ENCODE peak calls at places on chromosomes 12 and 14, in six cellular contexts. S is IMR-90; E is CD8-positive, alpha-beta T cell; G is fibroblast of lung; A is SK-N-SH; C is cardiac muscle cell. V is an unnamed sample.

GRCh38 chr12:30989754-30990153 is 63.2 kb downstream of the TSPAN11 start:
- DNase-seq in S (no peak), E (no peak), G (no peak), A (peak), C (peak), V (peak)

GRCh38 chr12:56115329-56115728 is 1.1 kb upstream of the RPL41 start:
- DNase-seq in S (peak), E (no peak), G (peak), A (no peak), C (no peak), V (peak)

GRCh38 chr14:61476737-61477410 is 155.5 kb downstream of the PRKCH start:
- DNase-seq in S (peak), E (peak), G (peak), A (peak), C (no peak), V (peak)

GRCh38 chr12:92581579-92581978 is 121.2 kb upstream of the PLEKHG7 start:
- DNase-seq in S (no peak), E (no peak), G (peak), A (no peak), C (no peak), V (no peak)

GRCh38 chr12:64572241-64572640 is 38.1 kb upstream of the RASSF3 start:
- DNase-seq in S (no peak), E (no peak), G (no peak), A (no peak), C (no peak), V (no peak)

GRCh38 chr14:73795974-73796373 is 55.7 kb upstream of the PTGR2 start:
- DNase-seq in S (peak), E (no peak), G (peak), A (no peak), C (no peak), V (peak)

GRCh38 chr12:112854344-112854743 is 52.4 kb upstream of the OAS1 start:
- DNase-seq in S (no peak), E (no peak), G (no peak), A (no peak), C (no peak), V (no peak)

GRCh38 chr12:88182431-88182830 is 40.3 kb downstream of the TMTC3 start:
- DNase-seq in S (no peak), E (no peak), G (no peak), A (no peak), C (no peak), V (no peak)

GRCh38 chr12:70692681-70693288 is 55.6 kb upstream of the PTPRB start:
- DNase-seq in S (peak), E (no peak), G (peak), A (peak), C (peak), V (peak)

GRCh38 chr12:19597304-19598066 is 158.2 kb downstream of the AEBP2 start:
- DNase-seq in S (no peak), E (no peak), G (no peak), A (no peak), C (no peak), V (no peak)

GRCh38 chr14:69475194-69475818 is 9.2 kb upstream of the PLEKHD1 start:
- DNase-seq in S (peak), E (no peak), G (peak), A (peak), C (peak), V (peak)

GRCh38 chr14:19800282-19801117 is 3.1 kb upstream of the OR4N2 start:
- DNase-seq in S (no peak), E (no peak), G (no peak), A (no peak), C (no peak), V (no peak)

GRCh38 chr14:32366256-32366655 is 37.2 kb downstream of the AKAP6 start:
- DNase-seq in S (no peak), E (no peak), G (peak), A (peak), C (peak), V (no peak)

GRCh38 chr14:32623300-32624093 is 294.4 kb downstream of the AKAP6 start:
- DNase-seq in S (peak), E (no peak), G (no peak), A (no peak), C (no peak), V (peak)

DNA sequence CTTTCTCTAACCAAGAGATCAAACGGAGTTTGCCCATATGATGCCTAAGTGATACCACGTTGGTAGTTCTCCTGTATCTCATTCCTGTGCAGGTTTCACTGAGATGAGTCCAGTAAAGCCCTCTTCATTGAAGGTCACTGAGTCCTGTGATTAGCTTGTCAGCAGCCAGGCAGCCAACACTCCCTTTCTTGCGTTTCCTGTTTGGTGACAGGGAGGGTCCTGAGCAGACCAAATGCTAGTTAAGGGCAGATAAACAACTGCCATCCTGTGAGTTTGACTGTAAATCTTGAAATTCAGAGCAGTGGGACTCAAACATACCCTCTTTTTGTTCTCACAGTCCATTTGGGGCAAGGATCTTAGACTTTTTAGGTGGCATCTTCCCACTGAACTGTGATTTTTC is 39.4 kb downstream of the ZNF641 start:
- DNase-seq in S (no peak), E (no peak), G (no peak), A (no peak), C (no peak), V (no peak)
- TF ChIP-seq CTCF in S (no peak), E (no peak), G (no peak), A (no peak), C (no peak), V (no peak)

GRCh38 chr14:77039285-77040058 is 11.0 kb upstream of the IRF2BPL start:
- DNase-seq in S (peak), E (no peak), G (peak), A (no peak), C (peak), V (no peak)
- H3K4me3 ChIP-seq in S (peak), E (no peak), G (no peak), A (peak), C (peak), V (peak)

DNA sequence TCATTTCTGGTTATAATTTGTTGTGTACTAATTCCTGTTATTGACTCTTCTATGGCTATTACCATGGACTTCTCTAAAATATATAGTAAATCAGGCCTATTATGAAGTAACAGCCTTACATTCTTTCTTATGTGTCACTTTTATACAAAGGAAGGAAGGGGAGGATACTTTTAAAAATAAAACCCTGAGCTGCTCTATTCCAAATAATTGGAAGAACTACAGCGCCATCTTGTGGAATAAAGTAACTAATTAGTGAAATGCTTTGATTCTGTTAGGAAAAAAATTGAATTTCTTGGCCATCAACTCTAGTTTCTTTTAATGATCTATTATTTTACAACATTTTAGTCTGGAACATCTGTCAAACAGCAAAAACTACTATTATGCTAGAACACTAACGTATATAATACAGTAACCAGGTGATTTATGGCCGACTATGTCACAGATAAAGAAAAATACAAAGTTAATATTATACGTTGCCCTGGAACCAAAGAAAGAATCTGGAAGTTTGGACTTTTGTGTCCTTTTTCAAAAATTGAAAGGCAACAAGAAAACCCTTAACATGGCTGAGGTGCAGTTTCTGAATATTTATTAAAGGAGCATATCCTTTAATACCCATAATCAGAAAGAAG is 55.0 kb upstream of the NELL2 start:
- DNase-seq in S (peak), E (no peak), G (peak), A (peak), C (peak), V (peak)
- TF ChIP-seq CTCF in S (peak), E (peak), G (peak), A (peak), C (peak), V (peak)

DNA sequence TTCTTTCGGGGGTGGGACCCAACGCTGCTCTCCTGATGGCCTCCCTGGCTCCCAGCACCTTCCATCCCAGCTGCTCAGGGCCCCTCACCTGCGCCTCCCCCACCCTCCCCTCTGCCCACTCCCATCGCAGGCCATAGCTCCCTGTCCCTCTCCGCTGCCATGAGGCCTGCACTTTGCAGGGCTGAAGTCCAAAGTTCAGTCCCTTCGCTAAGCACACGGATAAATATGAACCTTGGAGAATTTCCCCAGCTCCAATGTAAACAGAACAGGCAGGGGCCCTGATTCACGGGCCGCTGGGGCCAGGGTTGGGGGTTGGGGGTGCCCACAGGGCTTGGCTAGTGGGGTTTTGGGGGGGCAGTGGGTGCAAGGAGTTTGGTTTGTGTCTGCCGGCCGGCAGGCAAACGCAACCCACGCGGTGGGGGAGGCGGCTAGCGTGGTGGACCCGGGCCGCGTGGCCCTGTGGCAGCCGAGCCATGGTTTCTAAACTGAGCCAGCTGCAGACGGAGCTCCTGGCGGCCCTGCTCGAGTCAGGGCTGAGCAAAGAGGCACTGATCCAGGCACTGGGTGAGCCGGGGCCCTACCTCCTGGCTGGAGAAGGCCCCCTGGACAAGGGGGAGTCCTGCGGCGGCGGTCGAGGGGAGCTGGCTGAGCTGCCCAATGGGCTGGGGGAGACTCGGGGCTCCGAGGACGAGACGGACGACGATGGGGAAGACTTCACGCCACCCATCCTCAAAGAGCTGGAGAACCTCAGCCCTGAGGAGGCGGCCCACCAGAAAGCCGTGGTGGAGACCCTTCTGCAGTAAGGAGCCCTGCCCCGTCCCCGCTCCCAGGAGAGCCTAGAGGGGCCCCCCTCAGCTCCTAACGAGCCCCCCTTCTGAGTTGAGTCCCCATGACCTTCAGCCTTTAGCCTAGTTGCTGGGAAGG is at the start of gene HNF1A:
- DNase-seq in S (no peak), E (no peak), G (no peak), A (no peak), C (no peak), V (no peak)
- H3K4me3 ChIP-seq in S (no peak), E (no peak), G (no peak), A (no peak), C (no peak), V (no peak)

DNA sequence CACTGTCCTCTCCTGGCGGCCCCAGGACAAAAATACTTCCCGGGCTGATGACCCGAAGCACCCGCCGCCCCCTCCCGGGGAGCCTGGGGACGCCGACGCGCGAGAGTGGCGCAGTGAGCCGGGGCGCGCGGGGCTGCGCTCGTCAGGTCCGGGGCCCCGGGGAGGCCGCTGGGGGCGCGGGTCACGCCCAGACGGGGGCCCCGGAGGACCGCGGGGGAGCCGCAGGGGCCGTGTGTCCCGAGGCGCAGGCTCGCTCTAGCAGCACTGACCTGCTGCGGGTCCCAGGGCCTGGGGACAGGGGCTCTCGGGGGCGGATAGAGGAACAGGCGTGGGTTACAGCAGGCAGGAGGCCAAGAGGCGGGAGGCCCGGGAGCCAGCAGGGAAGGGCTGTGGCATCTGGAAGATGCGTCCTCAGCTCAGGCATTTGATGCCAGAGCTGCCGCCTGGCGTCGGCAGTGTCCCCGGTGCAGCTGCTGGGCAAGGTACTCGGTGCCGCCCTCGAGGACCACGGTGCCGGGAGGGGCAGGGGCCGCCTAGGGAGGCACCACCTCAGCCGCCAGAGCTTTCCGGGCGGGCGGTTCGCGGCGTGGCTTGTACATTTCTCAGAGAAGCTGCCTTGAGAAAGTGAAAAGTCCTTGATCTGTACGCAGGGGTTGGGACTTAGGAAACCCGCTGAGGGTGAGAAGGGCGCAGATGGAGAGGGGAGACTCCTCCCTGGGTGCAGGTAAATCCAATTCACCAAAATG is 1.2 kb downstream of the WNT5B start:
- DNase-seq in S (no peak), E (no peak), G (peak), A (peak), C (peak), V (peak)
- TF ChIP-seq CTCF in S (no peak), E (peak), G (peak), A (no peak), C (peak), V (peak)

DNA sequence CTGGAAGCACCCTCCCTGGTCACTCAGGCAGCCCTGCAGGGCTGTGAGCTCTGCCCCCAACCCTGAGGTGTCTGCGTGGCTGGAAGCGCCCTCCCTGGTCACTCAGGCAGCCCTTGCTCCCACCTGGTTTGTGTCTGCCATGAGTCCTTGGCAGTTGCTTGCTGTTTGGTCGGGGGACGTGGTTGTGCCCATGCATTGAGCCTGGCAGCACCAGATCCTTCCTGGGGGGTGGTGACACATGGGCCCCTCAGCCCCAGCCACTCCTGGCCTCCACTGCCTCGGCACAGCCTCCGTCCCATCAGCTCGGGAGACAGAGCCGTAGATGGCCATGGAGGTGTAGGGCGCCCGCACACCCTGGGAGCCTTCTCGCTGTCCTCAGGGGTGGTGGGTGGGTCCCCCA is 19.6 kb downstream of the MTA1 start:
- DNase-seq in S (no peak), E (no peak), G (no peak), A (no peak), C (no peak), V (no peak)
- H3K4me3 ChIP-seq in S (no peak), E (no peak), G (no peak), A (no peak), C (no peak), V (no peak)

DNA sequence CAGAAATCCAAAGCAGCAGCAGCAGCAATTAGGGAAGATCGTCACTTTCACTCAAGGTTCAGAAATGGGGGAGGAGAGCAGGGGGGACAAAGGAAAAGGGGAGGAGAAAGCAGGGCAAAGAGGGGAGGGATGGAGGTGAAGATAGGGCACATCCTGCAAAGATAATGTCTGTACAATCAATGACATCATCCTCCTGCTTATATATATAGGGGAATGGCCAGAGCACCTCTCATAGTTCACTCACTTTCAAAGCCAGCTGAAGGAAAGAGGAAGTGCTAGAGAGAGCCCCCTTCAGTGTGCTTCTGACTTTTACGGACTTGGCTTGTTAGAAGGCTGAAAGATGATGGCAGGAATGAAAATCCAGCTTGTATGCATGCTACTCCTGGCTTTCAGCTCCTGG is at the start of gene NTS:
- DNase-seq in S (no peak), E (no peak), G (no peak), A (no peak), C (peak), V (no peak)
- TF ChIP-seq CTCF in S (no peak), E (no peak), G (no peak), A (no peak), C (peak), V (no peak)

GRCh38 chr12:124295431-124296058 is 652 bp downstream of the RFLNA start:
- DNase-seq in S (no peak), E (no peak), G (no peak), A (peak), C (no peak), V (no peak)

GRCh38 chr12:124296916-124297351 is 2.0 kb downstream of the RFLNA start:
- DNase-seq in S (no peak), E (no peak), G (no peak), A (no peak), C (no peak), V (no peak)

GRCh38 chr12:124297389-124297788 is 2.5 kb downstream of the RFLNA start:
- DNase-seq in S (no peak), E (no peak), G (no peak), A (no peak), C (no peak), V (no peak)

GRCh38 chr12:124297856-124298255 is 3.0 kb downstream of the RFLNA start:
- DNase-seq in S (no peak), E (no peak), G (no peak), A (no peak), C (no peak), V (no peak)

DNA sequence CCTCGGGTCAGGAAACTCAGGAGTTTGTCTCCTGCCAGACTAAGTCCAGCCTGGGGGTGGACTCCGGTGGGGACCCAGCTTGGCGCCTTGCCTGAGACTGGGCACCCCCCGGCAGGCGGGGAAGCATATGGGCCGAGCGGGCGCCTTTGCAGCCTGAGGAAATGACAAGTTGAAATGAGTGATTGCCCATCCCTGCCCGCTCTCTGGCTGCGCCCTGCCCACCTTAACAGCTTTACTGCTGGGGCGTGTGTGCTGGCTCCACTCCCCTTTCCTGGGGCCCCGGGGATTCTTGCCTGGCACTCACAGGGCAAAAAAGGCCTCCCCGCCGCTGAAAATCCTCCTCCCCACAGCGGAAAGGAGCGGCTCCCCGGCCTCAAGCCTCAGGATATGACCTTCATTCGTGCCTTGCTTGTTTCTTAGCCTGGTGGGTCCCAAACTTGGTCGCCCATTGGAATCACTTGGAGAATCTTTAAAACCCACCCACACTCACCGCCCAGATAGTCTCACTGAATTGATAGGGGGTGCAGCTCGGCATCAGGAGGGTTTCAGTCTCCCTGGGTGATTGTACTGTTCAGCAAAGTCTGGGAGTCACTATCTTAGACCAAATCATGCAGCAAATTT is 1.5 kb downstream of the RFLNA start:
- DNase-seq in S (no peak), E (no peak), G (no peak), A (peak), C (no peak), V (peak)
- H3K4me3 ChIP-seq in S (no peak), E (no peak), G (no peak), A (no peak), C (no peak), V (no peak)

GRCh38 chr12:125193798-125194562 is 128.7 kb downstream of the AACS start:
- DNase-seq in S (peak), E (no peak), G (no peak), A (peak), C (no peak), V (peak)
- TF ChIP-seq CTCF in S (no peak), E (no peak), G (no peak), A (no peak), C (no peak), V (no peak)

V was measured in epithelial cell of esophagus.